ENCODE peak calls at places on chromosomes 2 and 18, in eight cellular contexts. One of them, this sample, is unnamed.

GRCh38 chr2:240963376-240964220 is 34.8 kb upstream of the SNED1 start:
- DNase-seq in OCI-M1: no peak
- DNase-seq in HuH-7.5: no peak
- DNase-seq in AML-193: no peak
- DNase-seq in putamen: no peak
- DNase-seq in activated CD4-positive, alpha-beta T cell treated with anti-CD3 and anti-CD28 coated beads, Interleukin-2, amount 10 ng/mL, durations not matched to agents 7 days and 5 days: no peak
- DNase-seq in smooth muscle cell of the brain vasculature: no peak
- DNase-seq in bronchial epithelial cell: no peak
- DNase-seq in this sample: no peak

GRCh38 chr2:74001121-74001520 is 16.4 kb downstream of the TET3 start:
- DNase-seq in AML-193: no peak
- DNase-seq in bronchial epithelial cell: peak
- DNase-seq in activated CD4-positive, alpha-beta T cell treated with anti-CD3 and anti-CD28 coated beads, Interleukin-2, amount 10 ng/mL, durations not matched to agents 7 days and 5 days: no peak
- DNase-seq in putamen: no peak
- DNase-seq in smooth muscle cell of the brain vasculature: no peak
- DNase-seq in HuH-7.5: no peak
- DNase-seq in OCI-M1: no peak
- DNase-seq in this sample: no peak

GRCh38 chr2:118858485-118859156 is 11.2 kb upstream of the EN1 start:
- DNase-seq in putamen: no peak
- DNase-seq in HuH-7.5: no peak
- DNase-seq in AML-193: no peak
- DNase-seq in OCI-M1: no peak
- DNase-seq in activated CD4-positive, alpha-beta T cell treated with anti-CD3 and anti-CD28 coated beads, Interleukin-2, amount 10 ng/mL, durations not matched to agents 7 days and 5 days: no peak
- DNase-seq in smooth muscle cell of the brain vasculature: no peak
- DNase-seq in bronchial epithelial cell: no peak
- DNase-seq in this sample: no peak

GRCh38 chr18:80167331-80167730 is 58.3 kb downstream of the ADNP2 start:
- DNase-seq in smooth muscle cell of the brain vasculature: no peak
- DNase-seq in OCI-M1: no peak
- DNase-seq in HuH-7.5: no peak
- DNase-seq in AML-193: no peak
- DNase-seq in bronchial epithelial cell: no peak
- DNase-seq in putamen: no peak
- DNase-seq in activated CD4-positive, alpha-beta T cell treated with anti-CD3 and anti-CD28 coated beads, Interleukin-2, amount 10 ng/mL, durations not matched to agents 7 days and 5 days: no peak
- DNase-seq in this sample: no peak

GRCh38 chr18:7272268-7273049 is 41.6 kb downstream of the LRRC30 start:
- DNase-seq in OCI-M1: peak
- DNase-seq in putamen: peak
- DNase-seq in HuH-7.5: peak
- DNase-seq in AML-193: peak
- DNase-seq in bronchial epithelial cell: peak
- DNase-seq in activated CD4-positive, alpha-beta T cell treated with anti-CD3 and anti-CD28 coated beads, Interleukin-2, amount 10 ng/mL, durations not matched to agents 7 days and 5 days: no peak
- DNase-seq in smooth muscle cell of the brain vasculature: peak
- DNase-seq in this sample: no peak

GRCh38 chr18:74796928-74797576 is 199.4 kb downstream of the ZNF407 start:
- DNase-seq in bronchial epithelial cell: peak
- DNase-seq in smooth muscle cell of the brain vasculature: no peak
- DNase-seq in OCI-M1: peak
- DNase-seq in activated CD4-positive, alpha-beta T cell treated with anti-CD3 and anti-CD28 coated beads, Interleukin-2, amount 10 ng/mL, durations not matched to agents 7 days and 5 days: no peak
- DNase-seq in HuH-7.5: no peak
- DNase-seq in putamen: peak
- DNase-seq in AML-193: no peak
- DNase-seq in this sample: no peak

GRCh38 chr18:58549814-58550339 is 79.0 kb downstream of the ALPK2 start:
- DNase-seq in bronchial epithelial cell: no peak
- DNase-seq in AML-193: no peak
- DNase-seq in HuH-7.5: peak
- DNase-seq in smooth muscle cell of the brain vasculature: no peak
- DNase-seq in OCI-M1: no peak
- DNase-seq in putamen: no peak
- DNase-seq in activated CD4-positive, alpha-beta T cell treated with anti-CD3 and anti-CD28 coated beads, Interleukin-2, amount 10 ng/mL, durations not matched to agents 7 days and 5 days: no peak
- DNase-seq in this sample: no peak

GRCh38 chr2:98764499-98764898 is 33.6 kb upstream of the MGAT4A start:
- DNase-seq in activated CD4-positive, alpha-beta T cell treated with anti-CD3 and anti-CD28 coated beads, Interleukin-2, amount 10 ng/mL, durations not matched to agents 7 days and 5 days: no peak
- DNase-seq in bronchial epithelial cell: no peak
- DNase-seq in AML-193: peak
- DNase-seq in OCI-M1: no peak
- DNase-seq in smooth muscle cell of the brain vasculature: no peak
- DNase-seq in putamen: no peak
- DNase-seq in HuH-7.5: no peak
- DNase-seq in this sample: no peak

GRCh38 chr2:226184540-226184939 is 615.1 kb downstream of the IRS1 start:
- DNase-seq in AML-193: no peak
- DNase-seq in HuH-7.5: no peak
- DNase-seq in putamen: no peak
- DNase-seq in activated CD4-positive, alpha-beta T cell treated with anti-CD3 and anti-CD28 coated beads, Interleukin-2, amount 10 ng/mL, durations not matched to agents 7 days and 5 days: no peak
- DNase-seq in smooth muscle cell of the brain vasculature: no peak
- DNase-seq in bronchial epithelial cell: no peak
- DNase-seq in OCI-M1: peak
- DNase-seq in this sample: no peak

GRCh38 chr2:4962419-4962818 is 729.8 kb upstream of the SOX11 start:
- DNase-seq in HuH-7.5: no peak
- DNase-seq in activated CD4-positive, alpha-beta T cell treated with anti-CD3 and anti-CD28 coated beads, Interleukin-2, amount 10 ng/mL, durations not matched to agents 7 days and 5 days: no peak
- DNase-seq in putamen: no peak
- DNase-seq in OCI-M1: no peak
- DNase-seq in smooth muscle cell of the brain vasculature: no peak
- DNase-seq in bronchial epithelial cell: peak
- DNase-seq in AML-193: no peak
- DNase-seq in this sample: no peak

GRCh38 chr2:164032995-164033394 is 297.2 kb upstream of the FIGN start:
- DNase-seq in HuH-7.5: no peak
- DNase-seq in bronchial epithelial cell: no peak
- DNase-seq in AML-193: no peak
- DNase-seq in activated CD4-positive, alpha-beta T cell treated with anti-CD3 and anti-CD28 coated beads, Interleukin-2, amount 10 ng/mL, durations not matched to agents 7 days and 5 days: no peak
- DNase-seq in OCI-M1: no peak
- DNase-seq in putamen: no peak
- DNase-seq in smooth muscle cell of the brain vasculature: no peak
- DNase-seq in this sample: no peak

GRCh38 chr18:27843783-27844415 is 333.0 kb downstream of the CDH2 start:
- DNase-seq in putamen: no peak
- DNase-seq in AML-193: no peak
- DNase-seq in smooth muscle cell of the brain vasculature: no peak
- DNase-seq in activated CD4-positive, alpha-beta T cell treated with anti-CD3 and anti-CD28 coated beads, Interleukin-2, amount 10 ng/mL, durations not matched to agents 7 days and 5 days: no peak
- DNase-seq in HuH-7.5: no peak
- DNase-seq in OCI-M1: no peak
- DNase-seq in bronchial epithelial cell: peak
- DNase-seq in this sample: no peak

GRCh38 chr2:30664761-30665358 is 142.4 kb downstream of the CAPN13 start:
- DNase-seq in AML-193: no peak
- DNase-seq in bronchial epithelial cell: peak
- DNase-seq in OCI-M1: no peak
- DNase-seq in smooth muscle cell of the brain vasculature: no peak
- DNase-seq in putamen: no peak
- DNase-seq in HuH-7.5: no peak
- DNase-seq in activated CD4-positive, alpha-beta T cell treated with anti-CD3 and anti-CD28 coated beads, Interleukin-2, amount 10 ng/mL, durations not matched to agents 7 days and 5 days: no peak
- DNase-seq in this sample: no peak

GRCh38 chr2:167489307-167489706 is 601.0 kb downstream of the XIRP2 start:
- DNase-seq in AML-193: no peak
- DNase-seq in activated CD4-positive, alpha-beta T cell treated with anti-CD3 and anti-CD28 coated beads, Interleukin-2, amount 10 ng/mL, durations not matched to agents 7 days and 5 days: no peak
- DNase-seq in putamen: peak
- DNase-seq in HuH-7.5: no peak
- DNase-seq in OCI-M1: no peak
- DNase-seq in bronchial epithelial cell: no peak
- DNase-seq in smooth muscle cell of the brain vasculature: no peak
- DNase-seq in this sample: no peak

GRCh38 chr2:141021611-141022010 is 1109.2 kb downstream of the LRP1B start:
- DNase-seq in AML-193: no peak
- DNase-seq in bronchial epithelial cell: peak
- DNase-seq in activated CD4-positive, alpha-beta T cell treated with anti-CD3 and anti-CD28 coated beads, Interleukin-2, amount 10 ng/mL, durations not matched to agents 7 days and 5 days: no peak
- DNase-seq in OCI-M1: no peak
- DNase-seq in smooth muscle cell of the brain vasculature: no peak
- DNase-seq in putamen: no peak
- DNase-seq in HuH-7.5: no peak
- DNase-seq in this sample: no peak

GRCh38 chr2:43407826-43408783 is 181.7 kb upstream of the ZFP36L2 start:
- DNase-seq in putamen: peak
- DNase-seq in bronchial epithelial cell: no peak
- DNase-seq in OCI-M1: peak
- DNase-seq in AML-193: peak
- DNase-seq in smooth muscle cell of the brain vasculature: no peak
- DNase-seq in HuH-7.5: no peak
- DNase-seq in activated CD4-positive, alpha-beta T cell treated with anti-CD3 and anti-CD28 coated beads, Interleukin-2, amount 10 ng/mL, durations not matched to agents 7 days and 5 days: no peak
- DNase-seq in this sample: no peak

GRCh38 chr2:33034784-33035183 is 88.0 kb downstream of the LTBP1 start:
- DNase-seq in HuH-7.5: no peak
- DNase-seq in AML-193: no peak
- DNase-seq in bronchial epithelial cell: no peak
- DNase-seq in activated CD4-positive, alpha-beta T cell treated with anti-CD3 and anti-CD28 coated beads, Interleukin-2, amount 10 ng/mL, durations not matched to agents 7 days and 5 days: no peak
- DNase-seq in smooth muscle cell of the brain vasculature: no peak
- DNase-seq in OCI-M1: peak
- DNase-seq in putamen: peak
- DNase-seq in this sample: no peak

GRCh38 chr2:197538412-197538811 is 22.5 kb downstream of the MOB4 start:
- DNase-seq in OCI-M1: no peak
- DNase-seq in AML-193: no peak
- DNase-seq in putamen: no peak
- DNase-seq in bronchial epithelial cell: no peak
- DNase-seq in HuH-7.5: no peak
- DNase-seq in smooth muscle cell of the brain vasculature: no peak
- DNase-seq in activated CD4-positive, alpha-beta T cell treated with anti-CD3 and anti-CD28 coated beads, Interleukin-2, amount 10 ng/mL, durations not matched to agents 7 days and 5 days: no peak
- DNase-seq in this sample: no peak

GRCh38 chr2:85114586-85115330 is 18.4 kb upstream of the TCF7L1 start:
- DNase-seq in smooth muscle cell of the brain vasculature: no peak
- DNase-seq in putamen: no peak
- DNase-seq in AML-193: no peak
- DNase-seq in bronchial epithelial cell: no peak
- DNase-seq in HuH-7.5: no peak
- DNase-seq in OCI-M1: no peak
- DNase-seq in activated CD4-positive, alpha-beta T cell treated with anti-CD3 and anti-CD28 coated beads, Interleukin-2, amount 10 ng/mL, durations not matched to agents 7 days and 5 days: no peak
- DNase-seq in this sample: no peak